ENCODE peak calls at places on chromosomes 4 and X, in eight cellular contexts. One of them, this sample, is unnamed.

GRCh38 chr4:163467371-163467770 is 6.2 kb downstream of the TKTL2 start:
- DNase-seq in MCF 10A: peak
- DNase-seq in left lung: no peak
- DNase-seq in lower lobe of right lung: no peak
- DNase-seq in WTC11: no peak
- DNase-seq in Caco-2: no peak
- DNase-seq in glutamatergic neuron: no peak
- DNase-seq in type B pancreatic cell: no peak
- DNase-seq in this sample: no peak

GRCh38 chr4:186699298-186699697 is 24.4 kb downstream of the FAT1 start:
- DNase-seq in MCF 10A: peak
- DNase-seq in left lung: no peak
- DNase-seq in lower lobe of right lung: no peak
- DNase-seq in WTC11: no peak
- DNase-seq in Caco-2: peak
- DNase-seq in glutamatergic neuron: no peak
- DNase-seq in type B pancreatic cell: no peak
- DNase-seq in this sample: no peak

GRCh38 chrX:106698693-106699092 is 27.8 kb upstream of the RNF128 start:
- DNase-seq in MCF 10A: peak
- DNase-seq in left lung: no peak
- DNase-seq in lower lobe of right lung: no peak
- DNase-seq in WTC11: no peak
- DNase-seq in Caco-2: no peak
- DNase-seq in glutamatergic neuron: no peak
- DNase-seq in type B pancreatic cell: no peak
- DNase-seq in this sample: no peak

GRCh38 chr4:165965503-165965902 is 92.5 kb downstream of the TLL1 start:
- DNase-seq in MCF 10A: peak
- DNase-seq in left lung: no peak
- DNase-seq in lower lobe of right lung: no peak
- DNase-seq in WTC11: no peak
- DNase-seq in Caco-2: no peak
- DNase-seq in glutamatergic neuron: no peak
- DNase-seq in type B pancreatic cell: no peak
- DNase-seq in this sample: no peak

GRCh38 chr4:74284074-74284473 is 24.2 kb upstream of the EPGN start:
- DNase-seq in MCF 10A: peak
- DNase-seq in left lung: no peak
- DNase-seq in lower lobe of right lung: no peak
- DNase-seq in WTC11: no peak
- DNase-seq in Caco-2: no peak
- DNase-seq in glutamatergic neuron: no peak
- DNase-seq in type B pancreatic cell: no peak
- DNase-seq in this sample: no peak

GRCh38 chr4:55321707-55322264 is 24.3 kb upstream of the SRD5A3 start:
- DNase-seq in MCF 10A: peak
- DNase-seq in left lung: no peak
- DNase-seq in lower lobe of right lung: no peak
- DNase-seq in WTC11: peak
- DNase-seq in Caco-2: peak
- DNase-seq in glutamatergic neuron: peak
- DNase-seq in type B pancreatic cell: no peak
- DNase-seq in this sample: peak

GRCh38 chr4:173014113-173014558 is 154.5 kb upstream of the GALNT7 start:
- DNase-seq in MCF 10A: peak
- DNase-seq in left lung: no peak
- DNase-seq in lower lobe of right lung: no peak
- DNase-seq in WTC11: peak
- DNase-seq in Caco-2: no peak
- DNase-seq in glutamatergic neuron: peak
- DNase-seq in type B pancreatic cell: no peak
- DNase-seq in this sample: peak

GRCh38 chr4:101218346-101218745 is 129.0 kb downstream of the PPP3CA start:
- DNase-seq in MCF 10A: no peak
- DNase-seq in left lung: no peak
- DNase-seq in lower lobe of right lung: no peak
- DNase-seq in WTC11: no peak
- DNase-seq in Caco-2: no peak
- DNase-seq in glutamatergic neuron: no peak
- DNase-seq in type B pancreatic cell: no peak
- DNase-seq in this sample: no peak

GRCh38 chr4:175536852-175537453 is 275.1 kb downstream of the GPM6A start:
- DNase-seq in MCF 10A: peak
- DNase-seq in left lung: no peak
- DNase-seq in lower lobe of right lung: no peak
- DNase-seq in WTC11: no peak
- DNase-seq in Caco-2: peak
- DNase-seq in glutamatergic neuron: no peak
- DNase-seq in type B pancreatic cell: no peak
- DNase-seq in this sample: peak

GRCh38 chrX:103431316-103431715 is 55.0 kb downstream of the BEX3 start:
- DNase-seq in MCF 10A: peak
- DNase-seq in left lung: no peak
- DNase-seq in lower lobe of right lung: no peak
- DNase-seq in WTC11: no peak
- DNase-seq in Caco-2: no peak
- DNase-seq in glutamatergic neuron: no peak
- DNase-seq in type B pancreatic cell: no peak
- DNase-seq in this sample: no peak

GRCh38 chrX:73758253-73758652 is 195.3 kb downstream of the CHIC1 start:
- DNase-seq in MCF 10A: no peak
- DNase-seq in left lung: no peak
- DNase-seq in lower lobe of right lung: no peak
- DNase-seq in WTC11: no peak
- DNase-seq in Caco-2: no peak
- DNase-seq in glutamatergic neuron: no peak
- DNase-seq in type B pancreatic cell: no peak
- DNase-seq in this sample: no peak

GRCh38 chr4:74133786-74134499 is 24.0 kb upstream of the MTHFD2L start:
- DNase-seq in MCF 10A: peak
- DNase-seq in left lung: peak
- DNase-seq in lower lobe of right lung: peak
- DNase-seq in WTC11: peak
- DNase-seq in Caco-2: peak
- DNase-seq in glutamatergic neuron: peak
- DNase-seq in type B pancreatic cell: no peak
- DNase-seq in this sample: peak

GRCh38 chr4:7043521-7044414 is 596 bp downstream of the TADA2B start:
- DNase-seq in MCF 10A: peak
- DNase-seq in left lung: peak
- DNase-seq in lower lobe of right lung: peak
- DNase-seq in WTC11: peak
- DNase-seq in Caco-2: peak
- DNase-seq in glutamatergic neuron: peak
- DNase-seq in type B pancreatic cell: no peak
- DNase-seq in this sample: peak

GRCh38 chrX:109360301-109360700 is 121.6 kb downstream of the GUCY2F start:
- DNase-seq in MCF 10A: no peak
- DNase-seq in left lung: no peak
- DNase-seq in lower lobe of right lung: no peak
- DNase-seq in WTC11: no peak
- DNase-seq in Caco-2: no peak
- DNase-seq in glutamatergic neuron: no peak
- DNase-seq in type B pancreatic cell: no peak
- DNase-seq in this sample: no peak

GRCh38 chr4:102787096-102787867 is 26.5 kb upstream of the MANBA start:
- DNase-seq in MCF 10A: peak
- DNase-seq in left lung: no peak
- DNase-seq in lower lobe of right lung: no peak
- DNase-seq in WTC11: no peak
- DNase-seq in Caco-2: no peak
- DNase-seq in glutamatergic neuron: no peak
- DNase-seq in type B pancreatic cell: no peak
- DNase-seq in this sample: no peak

GRCh38 chr4:73257242-73257994 is 1.2 kb downstream of the ANKRD17 start:
- DNase-seq in MCF 10A: peak
- DNase-seq in left lung: peak
- DNase-seq in lower lobe of right lung: peak
- DNase-seq in WTC11: peak
- DNase-seq in Caco-2: peak
- DNase-seq in glutamatergic neuron: peak
- DNase-seq in type B pancreatic cell: no peak
- DNase-seq in this sample: peak

GRCh38 chr4:140168474-140168873 is 14.5 kb upstream of the MAML3 start:
- DNase-seq in MCF 10A: no peak
- DNase-seq in left lung: no peak
- DNase-seq in lower lobe of right lung: no peak
- DNase-seq in WTC11: no peak
- DNase-seq in Caco-2: no peak
- DNase-seq in glutamatergic neuron: no peak
- DNase-seq in type B pancreatic cell: no peak
- DNase-seq in this sample: no peak

GRCh38 chr4:175953960-175954521 is 111.6 kb upstream of the WDR17 start:
- DNase-seq in MCF 10A: peak
- DNase-seq in left lung: no peak
- DNase-seq in lower lobe of right lung: no peak
- DNase-seq in WTC11: no peak
- DNase-seq in Caco-2: no peak
- DNase-seq in glutamatergic neuron: no peak
- DNase-seq in type B pancreatic cell: no peak
- DNase-seq in this sample: no peak

DNA sequence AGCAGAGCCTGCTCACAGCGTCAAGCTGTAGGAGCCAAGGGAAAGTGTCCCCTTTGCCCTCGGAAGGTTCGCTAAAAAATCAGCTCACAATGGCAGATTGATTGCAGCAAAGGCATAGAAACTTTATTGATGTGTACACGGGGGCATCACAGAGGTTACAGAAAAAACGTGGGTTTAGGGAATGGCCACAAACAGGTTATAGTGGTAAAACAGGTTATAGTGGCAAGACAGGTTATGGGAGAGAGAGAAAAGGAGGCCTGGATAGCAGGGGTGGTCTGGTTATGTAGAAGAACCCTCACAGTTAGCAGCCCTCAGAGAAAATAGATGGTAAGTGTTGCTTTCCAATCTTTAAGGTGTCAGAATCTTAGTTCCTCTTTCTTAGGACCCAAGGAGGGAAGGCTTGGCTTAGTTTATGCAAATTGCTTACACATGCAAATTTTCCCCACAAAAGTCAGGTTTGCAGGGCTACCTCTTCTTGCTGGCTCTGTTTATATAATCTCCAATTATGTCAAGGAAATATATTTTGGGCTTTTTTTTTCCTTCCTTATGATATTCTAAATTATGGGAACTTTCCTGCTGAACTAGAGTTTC is 113.7 kb downstream of the BMP15 start:
- DNase-seq in MCF 10A: no peak
- DNase-seq in left lung: no peak
- DNase-seq in lower lobe of right lung: no peak
- DNase-seq in WTC11: no peak
- DNase-seq in Caco-2: peak
- DNase-seq in glutamatergic neuron: no peak
- DNase-seq in type B pancreatic cell: no peak
- DNase-seq in this sample: no peak
- TF ChIP-seq CTCF in MCF 10A: no peak
- TF ChIP-seq CTCF in left lung: no peak
- TF ChIP-seq CTCF in lower lobe of right lung: no peak
- TF ChIP-seq CTCF in WTC11: no peak
- TF ChIP-seq CTCF in Caco-2: no peak
- TF ChIP-seq CTCF in glutamatergic neuron: no peak
- TF ChIP-seq CTCF in type B pancreatic cell: no peak
- TF ChIP-seq CTCF in this sample: no peak

DNA sequence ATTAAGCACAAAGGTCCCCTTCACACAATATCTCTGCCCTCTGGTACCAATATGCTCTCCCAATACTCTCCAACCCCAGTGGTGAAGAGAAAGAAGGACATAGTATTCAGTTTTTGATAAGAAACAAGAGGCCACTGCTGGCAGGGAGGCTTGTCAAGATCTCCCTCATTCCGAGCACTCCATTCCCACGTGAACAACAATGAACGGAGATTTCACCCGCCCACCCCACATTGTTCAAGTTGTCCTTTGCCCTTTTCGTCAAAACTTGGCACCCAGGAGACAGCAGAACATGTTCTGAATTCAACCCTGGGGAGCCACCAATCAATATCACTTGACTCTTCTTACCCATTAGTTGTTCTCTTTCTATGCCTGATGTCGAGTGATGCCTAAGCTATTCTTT is 54.2 kb upstream of the SLC25A4 start:
- DNase-seq in MCF 10A: no peak
- DNase-seq in left lung: no peak
- DNase-seq in lower lobe of right lung: no peak
- DNase-seq in WTC11: no peak
- DNase-seq in Caco-2: no peak
- DNase-seq in glutamatergic neuron: no peak
- DNase-seq in type B pancreatic cell: no peak
- DNase-seq in this sample: no peak
- TF ChIP-seq CTCF in MCF 10A: no peak
- TF ChIP-seq CTCF in left lung: no peak
- TF ChIP-seq CTCF in lower lobe of right lung: no peak
- TF ChIP-seq CTCF in WTC11: no peak
- TF ChIP-seq CTCF in Caco-2: no peak
- TF ChIP-seq CTCF in glutamatergic neuron: no peak
- TF ChIP-seq CTCF in type B pancreatic cell: peak
- TF ChIP-seq CTCF in this sample: no peak

GRCh38 chrX:10393241-10393640 is 227.1 kb downstream of the MID1 start:
- DNase-seq in MCF 10A: no peak
- DNase-seq in left lung: no peak
- DNase-seq in lower lobe of right lung: no peak
- DNase-seq in WTC11: no peak
- DNase-seq in Caco-2: no peak
- DNase-seq in glutamatergic neuron: no peak
- DNase-seq in type B pancreatic cell: no peak
- DNase-seq in this sample: no peak
- TF ChIP-seq CTCF in MCF 10A: no peak
- TF ChIP-seq CTCF in left lung: no peak
- TF ChIP-seq CTCF in lower lobe of right lung: no peak
- TF ChIP-seq CTCF in WTC11: no peak
- TF ChIP-seq CTCF in Caco-2: no peak
- TF ChIP-seq CTCF in glutamatergic neuron: no peak
- TF ChIP-seq CTCF in type B pancreatic cell: no peak
- TF ChIP-seq CTCF in this sample: no peak

DNA sequence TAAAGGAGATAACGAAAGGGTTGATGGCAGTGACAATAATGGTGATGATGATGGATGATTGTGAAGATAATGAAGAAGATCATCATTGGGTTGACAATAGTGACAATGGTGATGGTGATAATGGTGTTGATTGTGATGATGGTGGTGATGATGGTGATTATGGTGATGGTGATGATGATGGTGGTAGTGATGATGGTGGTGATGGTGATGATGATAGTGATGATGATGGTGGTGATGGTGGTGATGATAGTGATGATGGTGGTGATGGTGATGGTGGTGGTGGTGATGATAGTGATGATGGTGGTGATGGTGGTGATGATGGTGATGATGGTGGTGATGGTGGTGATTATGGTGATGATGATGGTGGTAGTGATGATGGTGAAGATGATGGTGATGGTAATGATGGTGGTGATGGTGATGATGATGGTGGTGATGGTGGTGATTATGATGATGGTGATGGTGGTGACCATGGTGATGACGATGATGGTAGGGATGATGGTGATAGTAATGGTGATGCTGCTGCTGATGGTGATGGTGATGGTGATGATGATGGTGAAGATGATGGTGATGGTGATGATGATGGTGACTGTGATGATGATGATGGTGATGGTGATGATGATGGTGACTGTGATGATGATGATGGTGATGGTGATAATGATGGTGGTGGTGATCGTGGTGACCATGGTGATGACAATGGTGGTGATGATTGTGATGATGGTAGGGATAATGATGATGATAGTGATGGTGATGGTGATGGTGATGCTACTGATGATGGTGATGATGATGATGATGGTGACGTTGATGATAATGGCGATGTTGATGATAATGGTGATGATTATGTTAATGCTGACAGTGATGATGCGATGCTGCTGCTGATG is 61.6 kb upstream of the NKX1-1 start:
- DNase-seq in MCF 10A: no peak
- DNase-seq in left lung: no peak
- DNase-seq in lower lobe of right lung: no peak
- DNase-seq in WTC11: no peak
- DNase-seq in Caco-2: no peak
- DNase-seq in glutamatergic neuron: no peak
- DNase-seq in type B pancreatic cell: no peak
- DNase-seq in this sample: no peak
- TF ChIP-seq CTCF in MCF 10A: no peak
- TF ChIP-seq CTCF in left lung: no peak
- TF ChIP-seq CTCF in lower lobe of right lung: no peak
- TF ChIP-seq CTCF in WTC11: no peak
- TF ChIP-seq CTCF in Caco-2: no peak
- TF ChIP-seq CTCF in glutamatergic neuron: no peak
- TF ChIP-seq CTCF in type B pancreatic cell: no peak
- TF ChIP-seq CTCF in this sample: no peak

This sample was measured in nephron progenitor cell.